ENCODE peak calls at places on chromosomes 2 and 18, in five cellular contexts. D is aorta, A is cardiac muscle cell, T is iPS DF 19.7, W is spleen. G is an unnamed sample.

GRCh38 chr2:240178564-240178963 is 38.1 kb upstream of the OTOS start:
- DNase-seq in D (no peak), A (no peak), T (no peak), W (peak), G (no peak)

GRCh38 chr2:232761301-232761907 is 15.0 kb downstream of the KCNJ13 start:
- DNase-seq in D (no peak), A (peak), T (no peak), W (no peak), G (no peak)

GRCh38 chr18:74963820-74964446 is 245.0 kb downstream of the PTGR3 start:
- DNase-seq in D (no peak), A (peak), T (peak), W (no peak), G (no peak)

GRCh38 chr2:207505728-207506127 is 24.0 kb upstream of the CREB1 start:
- DNase-seq in D (no peak), A (peak), T (no peak), W (no peak), G (no peak)

GRCh38 chr18:54775686-54776085 is 52.6 kb upstream of the RAB27B start:
- DNase-seq in D (no peak), A (peak), T (no peak), W (no peak), G (no peak)

GRCh38 chr18:13680612-13681011 is 45.7 kb downstream of the FAM210A start:
- DNase-seq in D (no peak), A (peak), T (no peak), W (no peak), G (no peak)

GRCh38 chr2:42249887-42250286 is 80.7 kb downstream of the EML4 start:
- DNase-seq in D (no peak), A (no peak), T (no peak), W (no peak), G (no peak)

GRCh38 chr2:186036862-186037449 is 298.4 kb downstream of the FSIP2 start:
- DNase-seq in D (no peak), A (no peak), T (no peak), W (no peak), G (no peak)

GRCh38 chr2:113370478-113371091 is 66.9 kb upstream of the ZNG1B start:
- DNase-seq in D (no peak), A (peak), T (peak), W (no peak), G (peak)

GRCh38 chr2:170247882-170248393 is 70.0 kb downstream of the MYO3B start:
- DNase-seq in D (no peak), A (no peak), T (no peak), W (no peak), G (no peak)

GRCh38 chr2:198164843-198165242 is 360.4 kb downstream of the PLCL1 start:
- DNase-seq in D (no peak), A (no peak), T (no peak), W (no peak), G (no peak)

GRCh38 chr2:241194811-241195210 is 6.3 kb downstream of the ANO7 start:
- DNase-seq in D (peak), A (no peak), T (no peak), W (peak), G (no peak)

GRCh38 chr2:112803691-112804521 is 19.6 kb upstream of the IL1A start:
- DNase-seq in D (no peak), A (peak), T (no peak), W (no peak), G (no peak)

GRCh38 chr2:89850481-89850880 is 1159.0 kb downstream of the RPIA start:
- DNase-seq in D (peak), A (no peak), T (no peak), W (peak), G (no peak)

GRCh38 chr2:227545990-227546389 is 52.7 kb upstream of the SCYGR2 start:
- DNase-seq in D (peak), A (no peak), T (no peak), W (peak), G (peak)

GRCh38 chr2:46984642-46985476 is 69.3 kb upstream of the MCFD2 start:
- DNase-seq in D (peak), A (peak), T (no peak), W (peak), G (peak)

GRCh38 chr2:170711774-170712652 is 3.1 kb upstream of the SP5 start:
- DNase-seq in D (peak), A (no peak), T (no peak), W (no peak), G (no peak)

GRCh38 chr2:207463433-207463832 is 66.3 kb upstream of the CREB1 start:
- DNase-seq in D (no peak), A (peak), T (no peak), W (no peak), G (no peak)

GRCh38 chr2:231410293-231411004 is 14.9 kb downstream of the B3GNT7 start:
- DNase-seq in D (no peak), A (no peak), T (peak), W (no peak), G (no peak)

GRCh38 chr18:50143891-50144290 is 51.1 kb downstream of the MYO5B start:
- DNase-seq in D (no peak), A (no peak), T (no peak), W (no peak), G (no peak)

GRCh38 chr2:19700861-19701585 is 200.8 kb downstream of the TTC32 start:
- DNase-seq in D (no peak), A (no peak), T (no peak), W (no peak), G (no peak)

GRCh38 chr18:7817596-7817995 is 250.5 kb downstream of the PTPRM start:
- DNase-seq in D (no peak), A (peak), T (no peak), W (no peak), G (no peak)

GRCh38 chr2:54813584-54813983 is 90.1 kb downstream of the EML6 start:
- DNase-seq in D (no peak), A (no peak), T (no peak), W (no peak), G (no peak)

GRCh38 chr2:121033597-121033996 is 251.4 kb downstream of the TFCP2L1 start:
- DNase-seq in D (no peak), A (no peak), T (no peak), W (no peak), G (no peak)

GRCh38 chr2:176566936-176567335 is 297.7 kb downstream of the MTX2 start:
- DNase-seq in D (no peak), A (no peak), T (no peak), W (no peak), G (no peak)

GRCh38 chr2:30412392-30413321 is 34.4 kb upstream of the LCLAT1 start:
- DNase-seq in D (no peak), A (peak), T (no peak), W (no peak), G (no peak)

GRCh38 chr2:156476516-156477206 is 40.5 kb downstream of the GPD2 start:
- DNase-seq in D (no peak), A (peak), T (no peak), W (no peak), G (no peak)

GRCh38 chr2:66987747-66988146 is 409.4 kb upstream of the ETAA1 start:
- DNase-seq in D (no peak), A (no peak), T (no peak), W (no peak), G (no peak)

GRCh38 chr2:26430826-26431225 is 29.1 kb downstream of the DRC1 start:
- DNase-seq in D (no peak), A (peak), T (no peak), W (no peak), G (no peak)

GRCh38 chr2:28004086-28004485 is 113.6 kb downstream of the BABAM2 start:
- DNase-seq in D (no peak), A (peak), T (no peak), W (no peak), G (no peak)

GRCh38 chr2:234288974-234289455 is 207.9 kb downstream of the ARL4C start:
- DNase-seq in D (peak), A (peak), T (no peak), W (peak), G (peak)

GRCh38 chr2:216302981-216303676 is 69.2 kb downstream of the MARCHF4 start:
- DNase-seq in D (no peak), A (no peak), T (no peak), W (no peak), G (no peak)

GRCh38 chr18:49690307-49690706 is 123.0 kb downstream of the ACAA2 start:
- DNase-seq in D (no peak), A (peak), T (no peak), W (no peak), G (no peak)

GRCh38 chr2:75515584-75516368 is 45.0 kb downstream of the EVA1A start:
- DNase-seq in D (no peak), A (no peak), T (no peak), W (no peak), G (no peak)

GRCh38 chr2:86744152-86744551 is 24.1 kb downstream of the RMND5A start:
- DNase-seq in D (no peak), A (no peak), T (no peak), W (no peak), G (no peak)

GRCh38 chr18:44673256-44673950 is 7.3 kb upstream of the SETBP1 start:
- DNase-seq in D (no peak), A (no peak), T (no peak), W (no peak), G (no peak)

GRCh38 chr18:2545155-2545554 is 26.1 kb downstream of the METTL4 start:
- DNase-seq in D (no peak), A (no peak), T (no peak), W (no peak), G (no peak)

GRCh38 chr2:28904802-28905499 is 10.5 kb downstream of the WDR43 start:
- DNase-seq in D (no peak), A (no peak), T (no peak), W (no peak), G (no peak)

GRCh38 chr2:19819097-19820065 is 82.4 kb downstream of the TTC32 start:
- DNase-seq in D (no peak), A (peak), T (no peak), W (no peak), G (no peak)